ENCODE peak calls at places on chromosomes 12 and 14, in six cellular contexts. J is endodermal cell, Z is pancreas, D is spleen, F is astrocyte, Y is heart left ventricle. N is an unnamed sample.

GRCh38 chr12:51480978-51481377 is 56.3 kb downstream of the SLC4A8 start:
- DNase-seq in D (no peak), Y (no peak), Z (no peak), F (no peak), J (no peak), N (no peak)

GRCh38 chr12:57840701-57841100 is 5.8 kb downstream of the CTDSP2 start:
- DNase-seq in D (no peak), F (no peak), J (no peak), Y (peak; percentile 66), Z (no peak), N (peak; percentile 86)

GRCh38 chr12:51525518-51525917 is 65.5 kb upstream of the SCN8A start:
- DNase-seq in D (no peak), F (no peak), Z (no peak), J (no peak), Y (no peak), N (no peak)

GRCh38 chr14:35985504-35986218 is 159.5 kb downstream of the BRMS1L start:
- DNase-seq in F (no peak), Y (no peak), J (no peak), Z (no peak), D (no peak), N (no peak)

GRCh38 chr12:1527789-1528188 is 66.6 kb downstream of the FBXL14 start:
- DNase-seq in D (no peak), J (peak; percentile 52), F (peak; percentile 76), Z (no peak), Y (no peak), N (no peak)

GRCh38 chr12:124733086-124733485 is 130.6 kb downstream of the SCARB1 start:
- DNase-seq in Z (no peak), Y (peak; percentile 20), F (no peak), J (no peak), D (no peak), N (no peak)

GRCh38 chr12:51442324-51442723 is 17.7 kb downstream of the SLC4A8 start:
- DNase-seq in J (no peak), Y (no peak), F (peak; percentile 72), Z (no peak), D (no peak), N (no peak)

GRCh38 chr12:22443379-22444316 is 100.7 kb downstream of the C2CD5 start:
- DNase-seq in J (peak; percentile 93), F (peak; percentile 59), D (peak; percentile 70), Z (peak; percentile 45), Y (peak; percentile 63), N (peak; percentile 65)

GRCh38 chr12:107759410-107759809 is 1.5 kb downstream of the PRDM4 start:
- DNase-seq in J (no peak), F (peak; percentile 79), Z (no peak), D (no peak), Y (no peak), N (no peak)

GRCh38 chr12:89351489-89352241 is 636 bp downstream of the DUSP6 start:
- DNase-seq in J (peak; percentile 81), Y (peak; percentile 57), D (peak; percentile 93), Z (peak; percentile 45), F (peak; percentile 39), N (peak; percentile 56)

GRCh38 chr12:116924558-116925453 is 14.1 kb downstream of the FBXW8 start:
- DNase-seq in D (no peak), J (peak; percentile 73), Z (no peak), Y (no peak), F (peak; percentile 88), N (no peak)

GRCh38 chr14:81613341-81614045 is 79.8 kb upstream of the SEL1L start:
- DNase-seq in F (no peak), Z (no peak), Y (no peak), D (no peak), J (peak; percentile 89), N (no peak)

DNA sequence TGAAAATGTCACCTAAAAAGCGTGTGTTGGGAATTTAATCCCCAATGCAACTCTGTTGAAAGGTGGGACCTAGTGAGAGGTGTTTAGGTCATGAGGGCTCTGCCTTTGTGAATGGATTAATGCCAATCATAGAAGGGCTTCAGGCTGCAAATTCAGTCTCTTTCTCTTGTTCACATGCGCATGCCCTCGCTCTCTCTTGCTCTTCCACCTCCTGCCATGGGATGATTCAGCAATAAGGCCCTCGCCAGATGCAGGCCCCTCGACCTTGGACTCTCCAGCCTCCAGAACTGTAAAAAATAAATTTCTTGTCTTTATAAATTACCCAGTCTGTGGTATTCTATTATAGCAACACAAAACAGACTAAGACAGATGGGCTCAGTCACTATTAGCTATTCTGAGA is 55.4 kb downstream of the PLXNC1 start:
- DNase-seq in J (peak; percentile 62), D (no peak), Z (no peak), Y (no peak), F (no peak), N (no peak)
- H3K4me3 ChIP-seq in J (no peak overlapping the region), D (no peak overlapping the region), Z (no peak overlapping the region), Y (no peak overlapping the region), F (no peak overlapping the region), N (no peak overlapping the region)

GRCh38 chr12:100993916-100994315 is 199.3 kb downstream of the ANO4 start:
- DNase-seq in Y (no peak), D (no peak), F (no peak), Z (no peak), J (no peak), N (no peak)
- TF ChIP-seq CTCF in Y (no peak), D (no peak), F (no peak), Z (no peak), J (peak; percentile 65), N (peak; percentile 11)

GRCh38 chr12:44889162-44889561 is 13.0 kb upstream of the NELL2 start:
- DNase-seq in F (no peak), Y (no peak), Z (no peak), D (no peak), J (peak; percentile 42), N (no peak)

GRCh38 chr12:44885902-44886301 is 9.8 kb upstream of the NELL2 start:
- DNase-seq in F (no peak), J (no peak), Y (no peak), Z (no peak), D (no peak), N (no peak)

GRCh38 chr12:44889871-44890270 is 13.8 kb upstream of the NELL2 start:
- DNase-seq in J (peak; percentile 35), Z (no peak), F (no peak), D (no peak), Y (no peak), N (no peak)
- H3K4me1 ChIP-seq in J (no peaks in the 10 kb centered on the region), Z (no peaks in the 10 kb centered on the region), F (no peaks in the 10 kb centered on the region), D (no peaks in the 10 kb centered on the region), Y (no peaks in the 10 kb centered on the region), N (no peaks in the 10 kb centered on the region)

GRCh38 chr14:56895154-56895553 is 84.9 kb upstream of the OTX2 start:
- DNase-seq in Y (no peak), D (no peak), Z (no peak), J (peak; percentile 65), F (no peak), N (no peak)
- H3K4me3 ChIP-seq in Y (no peak overlapping the region), D (no peak overlapping the region), Z (no peak overlapping the region), J (no peak overlapping the region), F (no peak overlapping the region), N (no peak overlapping the region)

GRCh38 chr14:66395300-66395699 is 90.9 kb upstream of the CCDC196 start:
- DNase-seq in D (no peak), Z (no peak), J (peak; percentile 49), F (no peak), Y (no peak), N (no peak)

GRCh38 chr14:66396165-66396564 is 90.0 kb upstream of the CCDC196 start:
- DNase-seq in D (no peak), Y (no peak), Z (no peak), F (no peak), J (no peak), N (no peak)

GRCh38 chr14:66401447-66402095 is 84.6 kb upstream of the CCDC196 start:
- DNase-seq in F (no peak), J (no peak), Y (no peak), D (no peak), Z (no peak), N (peak; percentile 17)

GRCh38 chr14:66403183-66403582 is 83.0 kb upstream of the CCDC196 start:
- DNase-seq in Z (no peak), Y (no peak), F (peak; percentile 7), J (no peak), D (no peak), N (no peak)

DNA sequence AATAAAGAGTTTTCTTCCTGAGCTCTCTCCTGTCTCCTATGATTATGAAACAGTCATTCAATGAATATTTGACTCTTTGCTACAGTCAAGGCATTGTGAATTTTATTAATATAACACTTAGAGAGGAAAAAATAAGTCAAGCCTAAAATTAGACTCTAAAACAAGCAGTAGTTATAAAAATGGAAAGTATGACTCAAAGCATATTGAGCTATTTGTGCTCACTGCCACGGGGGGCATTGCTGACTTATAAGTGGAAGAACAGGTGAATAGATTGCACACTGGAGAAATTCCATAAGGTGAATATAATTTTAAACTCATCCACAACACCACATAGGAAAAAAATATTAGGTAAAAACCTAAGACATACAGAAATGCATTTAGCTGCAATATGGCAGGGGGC is 87.7 kb upstream of the CCDC196 start:
- DNase-seq in Z (no peak), F (no peak), J (no peak), D (no peak), Y (no peak), N (no peak)
- TF ChIP-seq CTCF in Z (no peak), F (no peak), J (no peak), D (no peak), Y (no peak), N (no peak)

GRCh38 chr12:148676-149416 is 65.1 kb downstream of the SLC6A12 start:
- DNase-seq in F (no peak), J (no peak), Y (no peak), D (no peak), Z (no peak), N (no peak)

GRCh38 chr12:153080-153746 is 60.7 kb downstream of the SLC6A12 start:
- DNase-seq in J (peak; percentile 98), Z (peak; percentile 17), F (peak; percentile 13), Y (peak; percentile 67), D (peak; percentile 82), N (peak; percentile 86)

GRCh38 chr12:152440-152839 is 61.5 kb downstream of the SLC6A12 start:
- DNase-seq in Y (no peak), F (no peak), J (no peak), Z (no peak), D (no peak), N (no peak)

GRCh38 chr12:154058-154457 is 59.9 kb downstream of the SLC6A12 start:
- DNase-seq in D (no peak), Z (no peak), F (no peak), J (no peak), Y (no peak), N (no peak)

DNA sequence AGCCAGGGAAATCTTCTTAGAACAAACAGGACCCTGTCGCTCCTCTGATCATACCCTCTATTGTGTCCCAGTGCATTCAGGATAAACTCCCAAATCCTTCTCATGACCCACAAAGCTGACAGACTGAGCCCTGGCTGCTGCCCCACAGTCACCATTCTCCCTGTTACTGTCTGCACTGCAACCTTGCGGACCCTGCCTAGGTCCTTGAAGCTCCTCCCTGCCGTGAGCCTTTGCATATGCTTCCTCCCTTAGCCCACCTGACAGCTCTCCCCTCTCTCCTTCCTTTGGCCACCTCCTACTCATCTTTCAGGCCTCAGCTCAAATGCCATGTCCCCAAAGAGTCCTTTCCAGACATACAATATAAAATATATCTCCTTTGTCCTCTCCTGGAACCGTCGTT is 62.4 kb downstream of the SLC6A12 start:
- DNase-seq in F (no peak), Y (no peak), Z (no peak), J (no peak), D (no peak), N (no peak)
- H3K4me1 ChIP-seq in F (no peaks in the 10 kb centered on the region), Y (no peaks in the 10 kb centered on the region), Z (no peaks in the 10 kb centered on the region), J (no peaks in the 10 kb centered on the region), D (no peaks in the 10 kb centered on the region), N (no peaks in the 10 kb centered on the region)

N was measured in BE2C.